ENCODE peak calls at places on chromosomes 13 and 19, in ten cellular contexts. M is glutamatergic neuron, N is thyroid gland, T is MCF 10A, L is B cell, J is LNCaP clone FGC, G is AG10803, H is Calu3, D is progenitor cell of endocrine pancreas, F is thoracic aorta. Z is an unnamed sample.

GRCh38 chr19:5501907-5502306 is 46.7 kb downstream of the ZNRF4 start:
- DNase-seq in M (no peak), N (no peak), T (no peak), L (no peak), J (no peak), G (no peak), H (no peak), D (no peak), F (no peak), Z (no peak)

GRCh38 chr19:2291185-2291751 is 9.3 kb upstream of the PEAK3 start:
- DNase-seq in M (peak; percentile 84), N (no peak), T (no peak), L (no peak), J (no peak), G (no peak), H (peak; percentile 13), D (peak; percentile 62), F (no peak), Z (no peak)

GRCh38 chr19:1135454-1135853 is 31.7 kb downstream of the GPX4 start:
- DNase-seq in M (no peak), N (peak; percentile 40), T (no peak), L (no peak), J (no peak), G (no peak), H (no peak), D (no peak), F (no peak), Z (no peak)

GRCh38 chr19:55341191-55342043 is 1.7 kb downstream of the KMT5C start:
- DNase-seq in M (peak; percentile 92), N (peak; percentile 77), T (peak; percentile 66), L (peak; percentile 51), J (peak; percentile 17), G (peak; percentile 53), H (peak; percentile 79), D (peak; percentile 72), F (no peak), Z (peak; percentile 59)

GRCh38 chr19:38890686-38891085 is 8.7 kb downstream of the SIRT2 start:
- DNase-seq in M (no peak), N (no peak), T (no peak), L (no peak), J (no peak), G (no peak), H (no peak), D (no peak), F (no peak), Z (no peak)

GRCh38 chr13:101554420-101555125 is 102.1 kb downstream of the ITGBL1 start:
- DNase-seq in M (no peak), N (no peak), T (peak; percentile 15), L (no peak), J (no peak), G (peak; percentile 56), H (no peak), D (no peak), F (no peak), Z (no peak)

GRCh38 chr19:14383898-14384669 is 2.8 kb downstream of the ADGRE5 start:
- DNase-seq in M (no peak), N (no peak), T (peak; percentile 50), L (no peak), J (no peak), G (peak; percentile 57), H (peak; percentile 26), D (no peak), F (no peak), Z (no peak)

GRCh38 chr19:48123907-48124675 is 13.5 kb upstream of the PLA2G4C start:
- DNase-seq in M (no peak), N (no peak), T (peak; percentile 76), L (no peak), J (no peak), G (peak; percentile 44), H (peak; percentile 71), D (no peak), F (no peak), Z (no peak)

GRCh38 chr13:111556496-111556895 is 236.1 kb downstream of the TEX29 start:
- DNase-seq in M (no peak), N (no peak), T (no peak), L (no peak), J (no peak), G (no peak), H (no peak), D (no peak), F (no peak), Z (no peak)

GRCh38 chr13:111555906-111556305 is 235.5 kb downstream of the TEX29 start:
- DNase-seq in M (no peak), N (no peak), T (no peak), L (no peak), J (no peak), G (no peak), H (no peak), D (no peak), F (no peak), Z (no peak)

GRCh38 chr13:111552891-111553637 is 232.6 kb downstream of the TEX29 start:
- DNase-seq in M (no peak), N (no peak), T (no peak), L (no peak), J (no peak), G (no peak), H (no peak), D (no peak), F (no peak), Z (no peak)

GRCh38 chr13:111555268-111555633 is 234.8 kb downstream of the TEX29 start:
- DNase-seq in M (no peak), N (no peak), T (no peak), L (no peak), J (no peak), G (no peak), H (no peak), D (no peak), F (no peak), Z (no peak)

DNA sequence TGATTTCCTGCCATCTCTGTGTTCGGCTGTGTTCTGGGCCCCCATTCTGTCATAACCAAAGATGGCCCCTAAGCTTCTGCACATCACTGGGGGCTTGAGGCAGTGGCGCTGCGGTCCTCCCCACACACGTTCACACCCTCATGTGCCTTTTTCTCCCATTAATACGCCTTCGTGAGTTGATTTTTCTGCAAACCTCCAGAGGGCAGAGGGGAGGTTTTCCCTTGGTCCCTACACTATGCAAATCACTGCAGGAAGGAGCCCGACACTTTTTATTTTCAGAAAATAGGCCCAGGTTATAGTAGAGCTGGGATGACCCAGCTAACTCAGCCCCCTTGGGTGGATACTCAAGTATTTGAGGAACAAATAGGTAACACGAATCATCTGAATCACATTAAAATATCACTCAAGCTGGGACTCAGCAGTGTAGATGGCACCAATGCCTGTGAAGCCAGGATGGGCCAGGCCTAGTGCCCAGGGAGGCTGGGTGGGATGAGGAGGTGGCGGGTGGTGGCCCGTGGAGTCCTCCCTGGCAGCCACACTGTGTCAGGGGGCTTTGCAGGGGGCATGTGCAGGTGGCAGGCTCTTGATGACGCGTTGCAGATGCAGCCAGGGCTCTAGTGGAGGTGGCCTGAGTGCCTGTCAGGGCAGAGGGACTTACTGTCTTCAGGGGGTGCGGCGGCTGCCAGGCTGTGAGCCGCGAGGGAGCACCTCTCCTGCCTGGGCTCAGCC is 234.3 kb downstream of the TEX29 start:
- DNase-seq in M (no peak), N (no peak), T (no peak), L (no peak), J (no peak), G (no peak), H (no peak), D (no peak), F (no peak), Z (no peak)
- TF ChIP-seq CTCF in M (no peak), N (no peak), T (no peak), L (no peak), J (no peak), G (no peak), H (no peak), D (no peak), F (no peak), Z (no peak)

DNA sequence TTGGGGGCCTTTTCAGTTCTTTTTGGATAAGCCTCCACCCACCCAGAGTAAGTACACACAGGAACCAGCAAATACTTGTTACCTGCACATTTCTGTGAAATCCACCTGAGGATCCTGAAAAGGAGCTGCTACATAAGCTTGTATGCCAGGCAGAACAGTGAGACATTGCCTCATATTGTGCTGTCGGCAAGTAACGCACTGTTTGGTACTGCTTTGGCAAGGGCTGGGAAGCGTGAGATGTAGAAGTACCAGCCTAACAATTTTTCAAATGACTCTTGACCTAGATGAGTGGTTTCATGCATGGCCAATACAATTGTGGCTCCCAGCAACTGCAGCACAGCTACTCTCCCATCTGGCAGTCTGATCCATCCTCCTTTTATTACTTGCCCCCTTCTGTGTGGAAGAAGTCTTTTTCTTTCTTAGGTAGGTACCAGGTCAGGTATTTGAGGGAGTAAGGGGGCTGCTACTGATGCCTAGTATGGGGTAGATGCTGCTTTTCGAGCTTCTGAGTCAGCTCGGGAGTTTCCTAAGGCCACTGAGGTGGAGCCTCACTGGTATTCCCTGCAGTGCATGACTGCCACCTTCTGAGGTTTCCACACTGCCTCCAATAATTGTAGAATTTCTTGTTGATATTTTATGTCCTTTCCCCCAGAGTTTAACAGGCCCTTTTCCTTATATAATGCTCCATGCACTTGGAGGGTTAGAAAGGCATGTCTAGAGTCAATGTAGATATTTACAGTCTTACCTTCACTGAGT is 52.2 kb downstream of the ZNF737 start:
- DNase-seq in M (no peak), N (peak; percentile 83), T (no peak), L (no peak), J (no peak), G (no peak), H (no peak), D (no peak), F (no peak), Z (no peak)
- TF ChIP-seq CTCF in M (no peak), N (peak; percentile 52), T (no peak), L (no peak), J (no peak), G (no peak), H (no peak), D (peak; percentile 7), F (no peak), Z (no peak)

DNA sequence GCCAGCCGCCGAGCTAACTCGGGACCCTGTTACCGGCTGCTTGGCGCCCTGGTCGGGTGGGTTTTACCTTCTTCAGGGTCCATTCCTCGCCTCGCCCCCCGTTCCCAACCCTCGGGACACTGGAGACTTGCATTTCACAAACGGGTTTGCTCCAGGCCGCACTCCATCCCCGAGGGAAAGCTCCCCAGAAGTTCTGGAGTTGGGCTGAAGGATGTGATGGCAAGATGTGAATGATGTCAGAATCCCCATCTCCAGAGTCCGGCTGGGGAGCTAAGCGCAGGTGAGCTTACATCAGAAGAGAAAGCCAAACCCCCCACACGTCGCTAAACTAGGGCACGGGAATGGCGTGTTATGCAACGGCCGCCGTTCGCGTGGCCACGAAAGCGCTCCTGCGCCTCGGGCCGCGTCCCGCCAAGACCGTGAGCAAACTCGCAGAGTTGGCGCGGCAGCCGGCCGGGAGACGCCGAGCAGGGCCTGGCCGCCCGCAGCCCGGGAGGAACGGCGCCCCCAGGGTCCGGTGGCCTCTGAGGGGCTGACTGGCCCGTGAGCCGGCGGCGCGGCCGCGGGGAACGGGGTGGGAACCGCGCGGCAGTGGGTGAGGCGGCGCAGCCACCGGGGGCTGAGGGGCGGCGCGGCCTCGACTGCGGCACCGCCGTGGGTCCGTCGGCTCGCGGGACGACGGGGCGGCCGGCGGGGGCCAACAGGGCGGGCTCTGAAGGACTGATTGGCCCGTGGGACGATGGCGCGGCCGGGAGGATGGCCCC is 1.1 kb downstream of the LATS2 start:
- DNase-seq in M (peak; percentile 32), N (peak; percentile 66), T (peak; percentile 30), L (peak; percentile 32), J (no peak), G (peak; percentile 63), H (peak; percentile 24), D (peak; percentile 39), F (no peak), Z (peak; percentile 33)
- TF ChIP-seq CTCF in M (no peak), N (no peak), T (no peak), L (no peak), J (no peak), G (no peak), H (no peak), D (no peak), F (no peak), Z (no peak)

GRCh38 chr19:43555185-43555770 is 20.0 kb downstream of the XRCC1 start:
- DNase-seq in M (peak; percentile 89), N (peak; percentile 57), T (peak; percentile 81), L (peak; percentile 82), J (no peak), G (peak; percentile 68), H (peak; percentile 87), D (peak; percentile 65), F (no peak), Z (peak; percentile 88)
- TF ChIP-seq CTCF in M (peak; percentile 71), N (peak; percentile 61), T (peak; percentile 76), L (peak; percentile 83), J (peak; percentile 68), G (peak; percentile 90), H (peak; percentile 84), D (peak; percentile 71), F (peak; percentile 48), Z (peak; percentile 60)

Z was measured in endothelial cell.